ENCODE peak calls at places on chromosomes 4 and X, in nine cellular contexts. One of them, this sample, is unnamed.

GRCh38 chrX:101117701-101118100 is 19.7 kb downstream of the CENPI start:
- DNase-seq in CD8-positive, alpha-beta T cell: no peak
- DNase-seq in aorta: no peak
- DNase-seq in stomach: no peak
- DNase-seq in IMR-90: peak; percentile 35
- DNase-seq in heart left ventricle: no peak
- DNase-seq in H9: no peak
- DNase-seq in CD4-positive, alpha-beta memory T cell: no peak
- DNase-seq in keratinocyte: no peak
- DNase-seq in this sample: no peak

GRCh38 chr4:93764647-93765246 is 63.8 kb upstream of the ATOH1 start:
- DNase-seq in CD8-positive, alpha-beta T cell: no peak
- DNase-seq in aorta: no peak
- DNase-seq in stomach: no peak
- DNase-seq in IMR-90: peak; percentile 44
- DNase-seq in heart left ventricle: no peak
- DNase-seq in H9: no peak
- DNase-seq in CD4-positive, alpha-beta memory T cell: no peak
- DNase-seq in keratinocyte: no peak
- DNase-seq in this sample: peak; percentile 69

GRCh38 chr4:119517361-119518229 is 111.0 kb downstream of the PDE5A start:
- DNase-seq in CD8-positive, alpha-beta T cell: no peak
- DNase-seq in aorta: no peak
- DNase-seq in stomach: no peak
- DNase-seq in IMR-90: peak; percentile 91
- DNase-seq in heart left ventricle: peak; percentile 21
- DNase-seq in H9: no peak
- DNase-seq in CD4-positive, alpha-beta memory T cell: no peak
- DNase-seq in keratinocyte: no peak
- DNase-seq in this sample: no peak

GRCh38 chrX:9928083-9928482 is 39.1 kb upstream of the CLDN34 start:
- DNase-seq in CD8-positive, alpha-beta T cell: no peak
- DNase-seq in aorta: no peak
- DNase-seq in stomach: no peak
- DNase-seq in IMR-90: peak; percentile 13
- DNase-seq in heart left ventricle: no peak
- DNase-seq in H9: peak; percentile 85
- DNase-seq in CD4-positive, alpha-beta memory T cell: no peak
- DNase-seq in keratinocyte: no peak
- DNase-seq in this sample: peak; percentile 54

GRCh38 chr4:22202351-22203343 is 254.1 kb upstream of the KCNIP4 start:
- DNase-seq in CD8-positive, alpha-beta T cell: no peak
- DNase-seq in aorta: no peak
- DNase-seq in stomach: no peak
- DNase-seq in IMR-90: no peak
- DNase-seq in heart left ventricle: no peak
- DNase-seq in H9: no peak
- DNase-seq in CD4-positive, alpha-beta memory T cell: no peak
- DNase-seq in keratinocyte: no peak
- DNase-seq in this sample: no peak

GRCh38 chrX:24676403-24677024 is 17.2 kb upstream of the POLA1 start:
- DNase-seq in CD8-positive, alpha-beta T cell: no peak
- DNase-seq in aorta: no peak
- DNase-seq in stomach: no peak
- DNase-seq in IMR-90: no peak
- DNase-seq in heart left ventricle: no peak
- DNase-seq in H9: no peak
- DNase-seq in CD4-positive, alpha-beta memory T cell: no peak
- DNase-seq in keratinocyte: no peak
- DNase-seq in this sample: no peak

GRCh38 chrX:22323541-22323940 is 50.8 kb downstream of the CBLL2 start:
- DNase-seq in CD8-positive, alpha-beta T cell: no peak
- DNase-seq in aorta: no peak
- DNase-seq in stomach: no peak
- DNase-seq in IMR-90: peak; percentile 77
- DNase-seq in heart left ventricle: no peak
- DNase-seq in H9: no peak
- DNase-seq in CD4-positive, alpha-beta memory T cell: no peak
- DNase-seq in keratinocyte: no peak
- DNase-seq in this sample: no peak

GRCh38 chrX:2631743-2632532 is 59.2 kb upstream of the CD99 start:
- DNase-seq in CD8-positive, alpha-beta T cell: no peak
- DNase-seq in aorta: no peak
- DNase-seq in stomach: no peak
- DNase-seq in IMR-90: no peak
- DNase-seq in heart left ventricle: no peak
- DNase-seq in H9: no peak
- DNase-seq in CD4-positive, alpha-beta memory T cell: no peak
- DNase-seq in keratinocyte: no peak
- DNase-seq in this sample: peak; percentile 16

GRCh38 chr4:46648088-46648744 is 258.3 kb upstream of the GABRA2 start:
- DNase-seq in CD8-positive, alpha-beta T cell: no peak
- DNase-seq in aorta: no peak
- DNase-seq in stomach: no peak
- DNase-seq in IMR-90: peak; percentile 64
- DNase-seq in heart left ventricle: no peak
- DNase-seq in H9: peak; percentile 84
- DNase-seq in CD4-positive, alpha-beta memory T cell: no peak
- DNase-seq in keratinocyte: peak; percentile 63
- DNase-seq in this sample: peak; percentile 69

GRCh38 chrX:95505721-95506120 is 1178.9 kb upstream of the DIAPH2 start:
- DNase-seq in CD8-positive, alpha-beta T cell: no peak
- DNase-seq in aorta: no peak
- DNase-seq in stomach: no peak
- DNase-seq in IMR-90: no peak
- DNase-seq in heart left ventricle: no peak
- DNase-seq in H9: peak; percentile 53
- DNase-seq in CD4-positive, alpha-beta memory T cell: no peak
- DNase-seq in keratinocyte: no peak
- DNase-seq in this sample: peak; percentile 17

GRCh38 chr4:168765726-168766125 is 244.3 kb downstream of the CBR4 start:
- DNase-seq in CD8-positive, alpha-beta T cell: no peak
- DNase-seq in aorta: peak; percentile 80
- DNase-seq in stomach: peak; percentile 64
- DNase-seq in IMR-90: peak; percentile 38
- DNase-seq in heart left ventricle: peak; percentile 52
- DNase-seq in H9: no peak
- DNase-seq in CD4-positive, alpha-beta memory T cell: no peak
- DNase-seq in keratinocyte: no peak
- DNase-seq in this sample: no peak

GRCh38 chr4:82620126-82620525 is 58.3 kb upstream of the TMEM150C start:
- DNase-seq in CD8-positive, alpha-beta T cell: no peak
- DNase-seq in aorta: no peak
- DNase-seq in stomach: no peak
- DNase-seq in IMR-90: no peak
- DNase-seq in heart left ventricle: no peak
- DNase-seq in H9: no peak
- DNase-seq in CD4-positive, alpha-beta memory T cell: no peak
- DNase-seq in keratinocyte: no peak
- DNase-seq in this sample: no peak

DNA sequence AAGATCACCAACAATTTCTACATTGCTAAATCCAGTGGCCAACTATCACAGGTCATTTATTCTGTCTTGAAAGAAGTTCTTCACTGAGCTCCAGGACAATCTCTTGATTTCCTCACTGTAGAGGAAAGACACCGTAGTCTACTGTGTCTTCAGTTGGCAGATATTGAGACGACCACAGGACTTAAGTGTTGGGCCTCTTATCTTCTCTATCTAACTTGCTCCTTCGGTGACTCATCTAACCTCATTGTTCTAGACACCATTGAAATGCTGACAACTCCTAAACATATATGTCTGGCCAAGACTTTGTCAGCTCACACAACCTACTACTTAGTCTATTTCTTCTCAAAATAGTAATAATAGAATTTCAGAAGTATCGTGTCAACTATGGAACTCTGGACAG is 425.8 kb downstream of the ARAP2 start:
- DNase-seq in CD8-positive, alpha-beta T cell: no peak
- DNase-seq in aorta: no peak
- DNase-seq in stomach: no peak
- DNase-seq in IMR-90: no peak
- DNase-seq in heart left ventricle: no peak
- DNase-seq in H9: no peak
- DNase-seq in CD4-positive, alpha-beta memory T cell: no peak
- DNase-seq in keratinocyte: no peak
- DNase-seq in this sample: no peak
- H3K4me1 ChIP-seq in CD8-positive, alpha-beta T cell: no peaks in the 10 kb centered on the region
- H3K4me1 ChIP-seq in aorta: no peaks in the 10 kb centered on the region
- H3K4me1 ChIP-seq in stomach: no peaks in the 10 kb centered on the region
- H3K4me1 ChIP-seq in IMR-90: no peaks in the 10 kb centered on the region
- H3K4me1 ChIP-seq in heart left ventricle: no peaks in the 10 kb centered on the region
- H3K4me1 ChIP-seq in H9: no peaks in the 10 kb centered on the region
- H3K4me1 ChIP-seq in CD4-positive, alpha-beta memory T cell: no peaks in the 10 kb centered on the region
- H3K4me1 ChIP-seq in keratinocyte: no peaks in the 10 kb centered on the region
- H3K4me1 ChIP-seq in this sample: no peaks in the 10 kb centered on the region

GRCh38 chrX:136273986-136274385 is 22.8 kb upstream of the MAP7D3 start:
- DNase-seq in CD8-positive, alpha-beta T cell: no peak
- DNase-seq in aorta: no peak
- DNase-seq in stomach: no peak
- DNase-seq in IMR-90: no peak
- DNase-seq in heart left ventricle: no peak
- DNase-seq in H9: no peak
- DNase-seq in CD4-positive, alpha-beta memory T cell: no peak
- DNase-seq in keratinocyte: no peak
- DNase-seq in this sample: no peak

GRCh38 chrX:136271300-136271699 is 20.1 kb upstream of the MAP7D3 start:
- DNase-seq in CD8-positive, alpha-beta T cell: no peak
- DNase-seq in aorta: no peak
- DNase-seq in stomach: no peak
- DNase-seq in IMR-90: no peak
- DNase-seq in heart left ventricle: no peak
- DNase-seq in H9: no peak
- DNase-seq in CD4-positive, alpha-beta memory T cell: no peak
- DNase-seq in keratinocyte: no peak
- DNase-seq in this sample: no peak

GRCh38 chrX:136275553-136275952 is 24.4 kb upstream of the MAP7D3 start:
- DNase-seq in CD8-positive, alpha-beta T cell: no peak
- DNase-seq in aorta: no peak
- DNase-seq in stomach: no peak
- DNase-seq in IMR-90: no peak
- DNase-seq in heart left ventricle: no peak
- DNase-seq in H9: no peak
- DNase-seq in CD4-positive, alpha-beta memory T cell: no peak
- DNase-seq in keratinocyte: no peak
- DNase-seq in this sample: no peak

GRCh38 chrX:136269921-136270320 is 18.7 kb upstream of the MAP7D3 start:
- DNase-seq in CD8-positive, alpha-beta T cell: no peak
- DNase-seq in aorta: no peak
- DNase-seq in stomach: no peak
- DNase-seq in IMR-90: no peak
- DNase-seq in heart left ventricle: no peak
- DNase-seq in H9: no peak
- DNase-seq in CD4-positive, alpha-beta memory T cell: no peak
- DNase-seq in keratinocyte: no peak
- DNase-seq in this sample: no peak

DNA sequence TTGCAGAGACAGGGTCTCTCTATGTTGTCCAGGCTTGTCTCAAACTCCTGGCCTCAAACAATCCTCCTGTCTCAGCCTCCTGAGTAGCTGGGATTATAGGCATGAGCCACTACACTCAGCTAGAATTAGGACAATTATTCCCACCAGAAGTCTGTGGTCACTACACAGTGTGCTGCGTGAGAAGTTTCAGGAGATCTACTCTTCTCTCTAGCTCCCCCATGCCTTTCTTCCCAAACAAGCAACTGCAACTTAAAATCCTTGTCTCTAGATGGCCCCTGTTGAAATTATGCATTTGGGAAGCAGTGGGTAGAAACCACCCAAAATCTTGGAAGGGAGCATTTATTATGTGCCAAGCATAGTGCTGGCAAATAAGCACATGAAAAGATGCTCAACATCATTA is 21.1 kb upstream of the MAP7D3 start:
- DNase-seq in CD8-positive, alpha-beta T cell: no peak
- DNase-seq in aorta: no peak
- DNase-seq in stomach: no peak
- DNase-seq in IMR-90: no peak
- DNase-seq in heart left ventricle: no peak
- DNase-seq in H9: no peak
- DNase-seq in CD4-positive, alpha-beta memory T cell: no peak
- DNase-seq in keratinocyte: no peak
- DNase-seq in this sample: no peak
- H3K27me3 ChIP-seq in CD8-positive, alpha-beta T cell: no peaks in the 10 kb centered on the region
- H3K27me3 ChIP-seq in aorta: no peaks in the 10 kb centered on the region
- H3K27me3 ChIP-seq in stomach: no peaks in the 10 kb centered on the region
- H3K27me3 ChIP-seq in IMR-90: peaks cover 4% of the 10 kb centered on the region
- H3K27me3 ChIP-seq in heart left ventricle: no peaks in the 10 kb centered on the region
- H3K27me3 ChIP-seq in H9: no peaks in the 10 kb centered on the region
- H3K27me3 ChIP-seq in CD4-positive, alpha-beta memory T cell: no peaks in the 10 kb centered on the region
- H3K27me3 ChIP-seq in keratinocyte: no peaks in the 10 kb centered on the region
- H3K27me3 ChIP-seq in this sample: no peaks in the 10 kb centered on the region

GRCh38 chr4:2868840-2869487 is 25.3 kb downstream of the ADD1 start:
- DNase-seq in CD8-positive, alpha-beta T cell: no peak
- DNase-seq in aorta: no peak
- DNase-seq in stomach: no peak
- DNase-seq in IMR-90: no peak
- DNase-seq in heart left ventricle: no peak
- DNase-seq in H9: no peak
- DNase-seq in CD4-positive, alpha-beta memory T cell: no peak
- DNase-seq in keratinocyte: no peak
- DNase-seq in this sample: no peak

GRCh38 chr4:2871466-2871865 is 27.8 kb downstream of the ADD1 start:
- DNase-seq in CD8-positive, alpha-beta T cell: no peak
- DNase-seq in aorta: no peak
- DNase-seq in stomach: no peak
- DNase-seq in IMR-90: no peak
- DNase-seq in heart left ventricle: no peak
- DNase-seq in H9: no peak
- DNase-seq in CD4-positive, alpha-beta memory T cell: no peak
- DNase-seq in keratinocyte: no peak
- DNase-seq in this sample: no peak

GRCh38 chr4:2871911-2872310 is 28.3 kb downstream of the ADD1 start:
- DNase-seq in CD8-positive, alpha-beta T cell: no peak
- DNase-seq in aorta: no peak
- DNase-seq in stomach: no peak
- DNase-seq in IMR-90: no peak
- DNase-seq in heart left ventricle: no peak
- DNase-seq in H9: no peak
- DNase-seq in CD4-positive, alpha-beta memory T cell: no peak
- DNase-seq in keratinocyte: no peak
- DNase-seq in this sample: peak; percentile 32

GRCh38 chr4:2869659-2870058 is 26.0 kb downstream of the ADD1 start:
- DNase-seq in CD8-positive, alpha-beta T cell: no peak
- DNase-seq in aorta: no peak
- DNase-seq in stomach: no peak
- DNase-seq in IMR-90: no peak
- DNase-seq in heart left ventricle: no peak
- DNase-seq in H9: no peak
- DNase-seq in CD4-positive, alpha-beta memory T cell: no peak
- DNase-seq in keratinocyte: no peak
- DNase-seq in this sample: no peak

GRCh38 chr4:2870098-2870497 is 26.5 kb downstream of the ADD1 start:
- DNase-seq in CD8-positive, alpha-beta T cell: no peak
- DNase-seq in aorta: no peak
- DNase-seq in stomach: no peak
- DNase-seq in IMR-90: no peak
- DNase-seq in heart left ventricle: no peak
- DNase-seq in H9: no peak
- DNase-seq in CD4-positive, alpha-beta memory T cell: no peak
- DNase-seq in keratinocyte: no peak
- DNase-seq in this sample: no peak
- H3K4me1 ChIP-seq in CD8-positive, alpha-beta T cell: peaks cover 25% of the 10 kb centered on the region
- H3K4me1 ChIP-seq in aorta: peaks cover 4% of the 10 kb centered on the region
- H3K4me1 ChIP-seq in stomach: peaks cover 73% of the 10 kb centered on the region
- H3K4me1 ChIP-seq in IMR-90: peaks cover 27% of the 10 kb centered on the region
- H3K4me1 ChIP-seq in heart left ventricle: peaks cover 78% of the 10 kb centered on the region
- H3K4me1 ChIP-seq in H9: peaks cover 2% of the 10 kb centered on the region
- H3K4me1 ChIP-seq in CD4-positive, alpha-beta memory T cell: peaks cover 69% of the 10 kb centered on the region
- H3K4me1 ChIP-seq in keratinocyte: no peaks in the 10 kb centered on the region
- H3K4me1 ChIP-seq in this sample: peaks cover 26% of the 10 kb centered on the region

GRCh38 chr4:8591626-8592365 is 769 bp upstream of the CPZ start:
- DNase-seq in CD8-positive, alpha-beta T cell: no peak
- DNase-seq in aorta: peak; percentile 16
- DNase-seq in stomach: no peak
- DNase-seq in IMR-90: no peak
- DNase-seq in heart left ventricle: no peak
- DNase-seq in H9: no peak
- DNase-seq in CD4-positive, alpha-beta memory T cell: no peak
- DNase-seq in keratinocyte: no peak
- DNase-seq in this sample: peak; percentile 44
- H3K27me3 ChIP-seq in CD8-positive, alpha-beta T cell: peaks cover 2% of the 10 kb centered on the region
- H3K27me3 ChIP-seq in aorta: no peaks in the 10 kb centered on the region
- H3K27me3 ChIP-seq in stomach: peaks cover 81% of the 10 kb centered on the region
- H3K27me3 ChIP-seq in IMR-90: peaks cover 50% of the 10 kb centered on the region
- H3K27me3 ChIP-seq in heart left ventricle: peaks cover 27% of the 10 kb centered on the region
- H3K27me3 ChIP-seq in H9: no peaks in the 10 kb centered on the region
- H3K27me3 ChIP-seq in CD4-positive, alpha-beta memory T cell: no peaks in the 10 kb centered on the region
- H3K27me3 ChIP-seq in keratinocyte: peaks cover 37% of the 10 kb centered on the region
- H3K27me3 ChIP-seq in this sample: no peaks in the 10 kb centered on the region

This sample was measured in SJCRH30.